ENCODE peak calls at places on chromosomes 7 and 10, in four cellular contexts. I, E, Q and C are unnamed samples.

GRCh38 chr7:128705891-128706333 is 33.2 kb upstream of the CALU start:
- DNase-seq in E (no peak), Q (no peak), I (no peak), C (no peak)

GRCh38 chr10:96642973-96643372 is 56.2 kb upstream of the TM9SF3 start:
- DNase-seq in E (peak; percentile 31), Q (peak; percentile 31), I (peak; percentile 54), C (peak; percentile 77)

GRCh38 chr7:35571596-35572240 is 123.2 kb downstream of the HERPUD2 start:
- DNase-seq in I (no peak), E (no peak), Q (no peak), C (no peak)

GRCh38 chr7:152435384-152436278 is at the start of gene KMT2C:
- DNase-seq in E (no peak), Q (peak; percentile 92), I (no peak), C (peak; percentile 71)

GRCh38 chr10:83562381-83562780 is 576.9 kb upstream of the GHITM start:
- DNase-seq in I (no peak), Q (no peak), E (no peak), C (no peak)

GRCh38 chr10:89744021-89744420 is 42.6 kb downstream of the KIF20B start:
- DNase-seq in I (no peak), E (no peak), Q (no peak), C (no peak)

GRCh38 chr10:86216886-86217285 is 149.7 kb downstream of the GRID1 start:
- DNase-seq in Q (no peak), I (no peak), E (no peak), C (no peak)

GRCh38 chr10:99360935-99361334 is 31.8 kb downstream of the CNNM1 start:
- DNase-seq in I (no peak), Q (no peak), E (no peak), C (peak; percentile 69)

GRCh38 chr7:70787275-70787674 is 344.7 kb upstream of the GALNT17 start:
- DNase-seq in I (no peak), E (no peak), Q (no peak), C (no peak)

GRCh38 chr7:92250603-92251002 is 4.8 kb downstream of the ANKIB1 start:
- DNase-seq in E (no peak), I (no peak), Q (no peak), C (no peak)

GRCh38 chr7:45342236-45342635 is 184.6 kb downstream of the RAMP3 start:
- DNase-seq in E (no peak), I (peak; percentile 21), Q (no peak), C (peak; percentile 27)

GRCh38 chr7:116863168-116863670 is 832 bp downstream of the CAPZA2 start:
- DNase-seq in E (no peak), I (peak; percentile 19), Q (peak; percentile 69), C (no peak)

GRCh38 chr7:156984209-156984891 is 26.1 kb downstream of the MNX1 start:
- DNase-seq in Q (peak; percentile 4), I (no peak), E (no peak), C (no peak)

GRCh38 chr10:2083591-2083990 is 346.3 kb upstream of the ADARB2 start:
- DNase-seq in Q (no peak), E (no peak), I (no peak), C (no peak)

GRCh38 chr7:133678137-133678814 is 425.4 kb downstream of the EXOC4 start:
- DNase-seq in E (no peak), Q (no peak), I (no peak), C (no peak)

GRCh38 chr10:58998924-58999713 is 177.3 kb upstream of the PHYHIPL start:
- DNase-seq in E (no peak), Q (no peak), I (no peak), C (peak; percentile 38)

GRCh38 chr7:64744680-64745079 is 49.5 kb upstream of the ZNF138 start:
- DNase-seq in I (no peak), E (no peak), Q (no peak), C (no peak)
- TF ChIP-seq JUND in I (no peak), E (no peak), Q (no peak), C (no peak)

DNA sequence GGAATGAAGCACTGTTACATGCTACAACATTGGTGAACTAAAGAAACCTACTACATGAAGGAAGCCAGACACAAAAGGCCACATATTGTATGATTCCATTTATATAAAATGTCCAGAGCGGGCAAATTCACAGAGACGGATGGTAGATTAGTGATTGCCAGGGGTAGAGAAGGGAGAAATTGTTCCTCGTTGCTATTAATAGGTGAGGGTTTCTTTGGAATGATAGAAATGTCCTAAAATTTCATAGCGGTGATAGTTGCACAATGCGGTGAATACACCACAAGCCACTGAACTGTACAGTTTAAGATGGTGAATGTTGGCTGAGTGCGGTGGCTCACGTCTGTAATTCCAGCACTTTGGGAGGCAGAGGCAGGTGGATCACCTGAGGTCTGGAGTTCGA is 29.0 kb downstream of the DENND2A start:
- DNase-seq in Q (no peak), I (no peak), E (no peak), C (no peak)
- TF ChIP-seq JUND in Q (no peak), I (no peak), E (no peak), C (no peak)

GRCh38 chr10:36367362-36367761 is 725.3 kb upstream of the FZD8 start:
- DNase-seq in Q (no peak), I (no peak), E (no peak), C (peak; percentile 35)

GRCh38 chr10:36362257-36362656 is 720.2 kb upstream of the FZD8 start:
- DNase-seq in Q (no peak), E (no peak), I (peak; percentile 6), C (no peak)

GRCh38 chr10:36366843-36367242 is 724.7 kb upstream of the FZD8 start:
- DNase-seq in I (no peak), E (no peak), Q (no peak), C (no peak)
- TF ChIP-seq JUND in I (no peak), E (no peak), Q (no peak), C (no peak)

GRCh38 chr7:106818736-106819135 is 46.3 kb upstream of the PIK3CG start:
- DNase-seq in Q (no peak), I (no peak), E (no peak), C (no peak)
- TF ChIP-seq JUND in Q (no peak), I (no peak), E (no peak), C (no peak)

GRCh38 chr10:62861507-62861906 is 45.3 kb upstream of the EGR2 start:
- DNase-seq in Q (no peak), I (no peak), E (no peak), C (no peak)
- TF ChIP-seq JUND in Q (no peak), I (no peak), E (no peak), C (no peak)

GRCh38 chr10:23051278-23051677 is 44.1 kb upstream of the MSRB2 start:
- DNase-seq in I (no peak), Q (no peak), E (no peak), C (no peak)

GRCh38 chr10:23051855-23052309 is 43.5 kb upstream of the MSRB2 start:
- DNase-seq in E (no peak), Q (no peak), I (no peak), C (no peak)

GRCh38 chr10:23058366-23058765 is 37.0 kb upstream of the MSRB2 start:
- DNase-seq in E (no peak), Q (no peak), I (no peak), C (no peak)

GRCh38 chr10:23053036-23053435 is 42.3 kb upstream of the MSRB2 start:
- DNase-seq in E (no peak), I (no peak), Q (no peak), C (peak; percentile 51)

DNA sequence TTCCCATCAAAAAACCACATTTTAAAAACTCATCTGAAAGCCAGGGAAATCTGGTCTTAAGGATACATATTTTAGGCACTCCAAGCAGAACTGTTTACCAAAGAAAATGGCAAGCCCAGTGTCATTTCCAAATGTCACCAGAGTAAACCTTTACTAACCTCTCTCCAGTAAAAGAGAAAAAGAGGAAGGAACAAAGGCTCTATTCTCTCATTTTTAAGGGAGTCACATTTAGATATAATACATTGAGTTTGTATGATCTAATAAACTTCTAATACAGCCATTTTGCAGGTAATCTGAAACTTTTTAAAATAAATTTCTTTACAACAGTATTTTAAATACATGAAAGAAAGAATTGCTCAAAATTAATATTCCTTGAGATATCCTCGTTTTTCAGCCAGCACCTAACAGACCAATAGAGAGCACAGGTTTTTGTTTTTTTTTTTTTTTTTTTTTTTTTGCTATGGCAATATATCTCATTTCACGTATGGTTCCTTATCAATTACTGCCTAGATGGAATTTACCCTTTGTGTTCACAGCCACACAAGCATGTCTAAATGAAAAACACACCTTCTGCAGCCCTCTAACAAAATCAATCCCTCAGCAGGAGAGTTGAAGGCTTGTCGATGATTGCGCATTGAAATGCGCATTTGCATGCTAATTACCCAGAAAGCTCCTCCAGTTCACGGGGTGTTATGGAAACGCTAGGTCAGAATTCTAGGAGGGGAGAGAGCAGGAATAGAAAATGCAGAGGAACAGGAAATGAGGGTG is 39.8 kb upstream of the MSRB2 start:
- DNase-seq in E (no peak), Q (no peak), I (no peak), C (no peak)
- TF ChIP-seq JUND in E (no peak), Q (no peak), I (no peak), C (no peak)